ENCODE peak calls at places on chromosome 7, in eight cellular contexts. F, C, R, S, A, T, O and J are unnamed samples. For H3K4me1, the result is how much of the 10 kb centered on the place peaks cover.

GRCh38 chr7:116554436-116554835 is 29.6 kb downstream of the CAV1 start:
- DNase-seq in A (no peak), F (peak), T (no peak), R (no peak), C (no peak), S (no peak), O (no peak), J (no peak)

GRCh38 chr7:113033959-113034358 is 52.7 kb downstream of the GPR85 start:
- DNase-seq in F (no peak), R (no peak), A (no peak), T (no peak), S (no peak), C (no peak), O (no peak), J (no peak)

GRCh38 chr7:151851782-151852181 is 25.1 kb downstream of the PRKAG2 start:
- DNase-seq in S (no peak), T (no peak), A (no peak), R (no peak), F (no peak), C (no peak), O (no peak), J (no peak)

GRCh38 chr7:41911792-41912191 is 208.9 kb upstream of the INHBA start:
- DNase-seq in A (no peak), S (peak), O (no peak), F (peak), T (no peak), C (peak), R (peak), J (no peak)

GRCh38 chr7:39460486-39460885 is 105.7 kb upstream of the YAE1 start:
- DNase-seq in A (no peak), O (no peak), C (no peak), T (no peak), S (no peak), F (no peak), R (no peak), J (no peak)

GRCh38 chr7:73612598-73613269 is 11.6 kb downstream of the MLXIPL start:
- DNase-seq in A (peak), R (peak), T (peak), C (peak), O (no peak), F (peak), S (peak), J (peak)

GRCh38 chr7:18125536-18125935 is 97.9 kb upstream of the PRPS1L1 start:
- DNase-seq in S (peak), R (peak), O (no peak), C (no peak), A (no peak), T (no peak), F (peak), J (peak)

GRCh38 chr7:158249692-158250091 is 337.9 kb downstream of the PTPRN2 start:
- DNase-seq in S (no peak), O (no peak), F (no peak), R (no peak), C (no peak), T (no peak), A (no peak), J (no peak)

GRCh38 chr7:41538810-41539724 is 163.8 kb downstream of the INHBA start:
- DNase-seq in S (no peak), T (no peak), A (no peak), C (no peak), F (peak), R (peak), O (no peak), J (no peak)

GRCh38 chr7:42991913-42992576 is 59.9 kb downstream of the MRPL32 start:
- DNase-seq in O (no peak), F (no peak), R (no peak), A (no peak), S (no peak), C (no peak), T (no peak), J (no peak)

DNA sequence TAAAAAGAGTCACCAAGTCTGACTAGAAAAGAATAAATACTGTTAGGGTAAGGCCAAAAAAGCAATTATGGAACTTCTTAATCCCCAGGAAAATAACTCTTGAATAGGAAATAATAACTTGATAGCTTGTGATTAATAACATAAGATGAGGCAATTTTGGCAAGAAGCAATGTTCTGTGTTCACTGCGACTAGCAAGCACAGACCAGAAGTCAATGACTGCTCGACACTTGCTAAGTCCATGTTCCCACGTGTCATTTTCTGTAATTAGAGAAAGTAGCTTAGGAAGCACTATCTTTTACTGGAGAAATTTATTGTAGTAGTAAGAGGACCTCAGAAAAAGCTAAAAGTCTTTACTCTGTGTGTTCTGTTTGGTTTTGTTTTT is 97.1 kb downstream of the AGMO start:
- DNase-seq in A (no peak), S (peak), O (no peak), F (peak), T (no peak), C (no peak), R (no peak), J (no peak)
- H3K4me1 ChIP-seq in A (under half), S (under half), O (under half), F (under half), T (under half), C (under half), R (under half), J (under half)

GRCh38 chr7:780056-780455 is 52.2 kb upstream of the SUN1 start:
- DNase-seq in C (no peak), A (no peak), T (no peak), O (no peak), S (no peak), F (no peak), R (no peak), J (no peak)
- H3K4me2 ChIP-seq in C (no peak), A (no peak), T (no peak), O (no peak), S (no peak), F (no peak), R (no peak), J (no peak)

DNA sequence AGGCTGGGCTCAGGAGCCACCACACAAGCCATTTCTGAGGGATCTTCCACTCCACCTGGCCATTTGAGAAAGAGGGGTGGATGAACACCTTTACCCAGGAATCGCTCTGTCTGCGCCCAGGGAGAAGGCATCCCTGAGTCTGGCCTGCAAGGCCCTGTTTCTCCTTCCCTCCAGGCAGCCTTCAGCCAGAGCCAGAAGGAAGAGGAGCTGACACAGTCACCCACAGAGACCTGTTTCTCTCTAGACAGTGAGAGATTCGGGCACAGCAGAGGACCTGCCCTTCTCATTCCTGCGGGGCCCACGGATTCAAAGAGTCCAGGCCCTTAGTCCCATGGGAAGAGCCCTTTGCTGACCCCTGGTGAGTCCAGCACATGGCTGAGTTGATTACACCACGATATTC is 127.5 kb upstream of the TNS3 start:
- DNase-seq in S (no peak), T (no peak), C (no peak), A (no peak), F (no peak), O (no peak), R (no peak), J (no peak)
- H3K4me3 ChIP-seq in S (no peak), T (no peak), C (no peak), A (no peak), F (no peak), O (no peak), R (no peak), J (no peak)

DNA sequence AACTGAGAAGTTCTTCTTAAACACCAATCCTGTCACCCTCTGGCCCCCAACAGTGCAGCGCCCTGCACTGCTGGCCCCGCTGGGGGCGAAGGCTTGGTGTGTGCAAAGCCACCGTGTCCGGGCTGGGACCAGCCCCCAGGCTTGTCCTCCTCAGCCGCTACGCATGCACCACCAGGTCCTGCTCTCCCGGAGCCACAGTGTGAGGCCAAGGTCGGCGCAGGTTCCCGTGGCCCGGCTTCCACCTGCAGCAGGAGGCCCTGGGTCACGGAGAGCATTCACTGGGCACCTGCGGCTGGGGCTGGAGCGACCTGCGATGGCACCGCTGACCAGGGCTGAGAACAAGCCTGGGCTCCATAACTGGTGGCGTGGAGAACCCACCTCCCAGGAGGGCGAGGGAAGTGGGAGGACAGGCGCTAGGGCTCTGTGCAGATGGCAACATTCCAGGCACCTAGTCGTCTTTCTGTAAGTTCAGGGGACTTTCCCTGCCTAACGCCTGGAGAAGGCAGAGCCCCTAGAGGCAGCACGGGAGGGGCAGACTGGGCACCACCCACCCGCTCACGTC is 271.5 kb downstream of the ELFN1 start:
- DNase-seq in R (no peak), T (no peak), C (no peak), A (no peak), O (no peak), S (no peak), F (no peak), J (no peak)
- H3K4me1 ChIP-seq in R (under half), T (under half), C (under half), A (under half), O (under half), S (under half), F (under half), J (under half)

DNA sequence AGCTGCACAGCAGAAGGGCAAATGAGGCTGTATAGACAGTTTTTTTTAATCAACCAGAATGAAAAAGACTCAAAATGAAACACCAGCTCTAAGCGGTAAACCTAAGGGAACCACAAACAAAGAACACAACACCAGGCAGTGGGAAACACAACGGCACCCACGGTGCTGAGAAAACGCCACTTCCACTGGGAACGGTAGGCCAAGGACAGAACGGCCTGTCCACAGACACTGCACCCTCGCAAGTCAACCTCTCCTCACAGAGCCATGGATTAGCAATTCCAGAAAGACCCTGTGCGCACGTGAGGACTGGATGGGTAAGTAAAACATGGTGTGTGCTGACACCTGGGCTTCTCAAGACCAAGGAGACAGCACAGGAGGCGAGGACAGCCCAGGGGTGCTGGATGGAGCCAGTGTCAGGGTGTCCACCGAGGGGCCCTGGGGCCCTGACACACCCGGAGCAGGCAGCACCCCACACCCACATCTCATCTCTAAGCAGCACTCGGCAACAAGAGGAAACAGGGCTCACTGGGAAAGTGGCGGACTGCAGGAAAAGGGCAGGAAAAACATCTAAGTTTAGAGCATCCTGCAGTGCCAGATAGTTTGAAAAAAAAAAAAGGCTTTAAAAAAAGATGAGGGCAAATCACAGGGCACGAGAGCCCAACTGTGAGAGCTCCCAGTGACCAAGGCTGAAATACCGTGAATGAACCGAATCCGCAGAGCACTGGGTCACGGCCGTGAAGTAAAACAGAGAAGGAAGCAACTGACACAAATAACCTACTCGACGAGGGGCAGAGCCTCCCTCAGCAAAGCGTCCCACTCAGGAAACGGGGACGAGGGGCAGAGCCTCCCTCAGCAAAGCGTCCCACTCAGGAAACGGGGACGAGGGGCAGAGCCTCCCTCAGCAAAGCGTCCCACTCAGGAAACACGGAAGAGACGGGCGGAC is 120.2 kb downstream of the MAD1L1 start:
- DNase-seq in R (no peak), S (no peak), C (no peak), F (no peak), A (no peak), T (no peak), O (no peak), J (no peak)
- H3K4me2 ChIP-seq in R (no peak), S (no peak), C (no peak), F (no peak), A (no peak), T (no peak), O (no peak), J (no peak)

GRCh38 chr7:76281006-76281705 is 21.3 kb upstream of the HSPB1 start:
- DNase-seq in O (no peak), A (no peak), R (no peak), S (peak), C (no peak), F (no peak), T (no peak), J (no peak)
- H3K4me3 ChIP-seq in O (peak), A (peak), R (peak), S (peak), C (peak), F (peak), T (peak), J (no peak)